ENCODE peak calls at places on chromosomes 16 and 17, in six cellular contexts. V is fibroblast of lung, S is mucosa of descending colon, E is mammary epithelial cell, I is BE2C, X is GM12864. P is an unnamed sample.

GRCh38 chr16:22419908-22420307 is 45.5 kb upstream of the CDR2 start:
- DNase-seq in V (no peak), S (no peak), E (no peak), I (no peak), X (no peak), P (no peak)

GRCh38 chr16:84423416-84423837 is 55.1 kb downstream of the ATP2C2 start:
- DNase-seq in V (peak; percentile 42), S (no peak), E (peak; percentile 48), I (no peak), X (peak; percentile 34), P (no peak)

GRCh38 chr16:76441886-76442285 is 164.7 kb downstream of the CNTNAP4 start:
- DNase-seq in V (no peak), S (no peak), E (no peak), I (no peak), X (no peak), P (no peak)

GRCh38 chr17:57938061-57938502 is 17.1 kb downstream of the CUEDC1 start:
- DNase-seq in V (no peak), S (no peak), E (no peak), I (no peak), X (no peak), P (no peak)

GRCh38 chr16:12086861-12087260 is 110.3 kb downstream of the SNX29 start:
- DNase-seq in V (peak; percentile 38), S (no peak), E (no peak), I (no peak), X (no peak), P (no peak)

GRCh38 chr17:10812674-10813073 is 8.8 kb upstream of the TMEM238L start:
- DNase-seq in V (no peak), S (peak; percentile 91), E (no peak), I (no peak), X (no peak), P (no peak)

GRCh38 chr17:75077490-75078096 is 10.2 kb upstream of the SLC16A5 start:
- DNase-seq in V (peak; percentile 51), S (no peak), E (no peak), I (no peak), X (no peak), P (peak; percentile 66)

GRCh38 chr17:44501866-44502265 is 1.3 kb downstream of the GPATCH8 start:
- DNase-seq in V (peak; percentile 16), S (no peak), E (peak; percentile 11), I (no peak), X (no peak), P (no peak)

GRCh38 chr16:3094289-3095027 is 4.6 kb downstream of the ZSCAN10 start:
- DNase-seq in V (no peak), S (no peak), E (peak; percentile 37), I (peak; percentile 48), X (no peak), P (no peak)

GRCh38 chr17:17018612-17019429 is 23.4 kb upstream of the MPRIP start:
- DNase-seq in V (no peak), S (peak; percentile 41), E (no peak), I (no peak), X (no peak), P (no peak)

GRCh38 chr17:49438439-49438861 is 23.8 kb upstream of the PHB1 start:
- DNase-seq in V (peak; percentile 12), S (no peak), E (no peak), I (no peak), X (no peak), P (no peak)

GRCh38 chr17:10048951-10049350 is 143.9 kb upstream of the RCVRN start:
- DNase-seq in V (no peak), S (no peak), E (no peak), I (no peak), X (no peak), P (no peak)

GRCh38 chr17:11948791-11949190 is 48.5 kb downstream of the ZNF18 start:
- DNase-seq in V (peak; percentile 89), S (no peak), E (peak; percentile 78), I (no peak), X (no peak), P (no peak)

GRCh38 chr17:30290696-30291570 is 811 bp downstream of the BLMH start:
- DNase-seq in V (peak; percentile 35), S (peak; percentile 68), E (peak; percentile 85), I (peak; percentile 39), X (no peak), P (no peak)

GRCh38 chr16:10322723-10323527 is 62.9 kb upstream of the ATF7IP2 start:
- DNase-seq in V (no peak), S (no peak), E (no peak), I (no peak), X (no peak), P (no peak)

GRCh38 chr16:80125677-80126076 is 415.1 kb upstream of the DYNLRB2 start:
- DNase-seq in V (peak; percentile 16), S (no peak), E (no peak), I (no peak), X (no peak), P (no peak)

GRCh38 chr17:6456321-6456720 is 12.1 kb downstream of the PIMREG start:
- DNase-seq in V (no peak), S (peak; percentile 59), E (no peak), I (no peak), X (no peak), P (no peak)

GRCh38 chr17:64236827-64237403 is 26.1 kb downstream of the TEX2 start:
- DNase-seq in V (peak; percentile 17), S (no peak), E (no peak), I (no peak), X (no peak), P (no peak)

GRCh38 chr17:44197107-44197506 is 2.6 kb downstream of the ATXN7L3 start:
- DNase-seq in V (no peak), S (no peak), E (no peak), I (no peak), X (no peak), P (no peak)

GRCh38 chr17:43070872-43071271 is 45.8 kb downstream of the RND2 start:
- DNase-seq in V (no peak), S (no peak), E (no peak), I (no peak), X (no peak), P (no peak)

GRCh38 chr17:35312790-35313711 is 60.4 kb downstream of the SLFN11 start:
- DNase-seq in V (peak; percentile 60), S (peak; percentile 46), E (peak; percentile 48), I (peak; percentile 33), X (peak; percentile 36), P (peak; percentile 67)

DNA sequence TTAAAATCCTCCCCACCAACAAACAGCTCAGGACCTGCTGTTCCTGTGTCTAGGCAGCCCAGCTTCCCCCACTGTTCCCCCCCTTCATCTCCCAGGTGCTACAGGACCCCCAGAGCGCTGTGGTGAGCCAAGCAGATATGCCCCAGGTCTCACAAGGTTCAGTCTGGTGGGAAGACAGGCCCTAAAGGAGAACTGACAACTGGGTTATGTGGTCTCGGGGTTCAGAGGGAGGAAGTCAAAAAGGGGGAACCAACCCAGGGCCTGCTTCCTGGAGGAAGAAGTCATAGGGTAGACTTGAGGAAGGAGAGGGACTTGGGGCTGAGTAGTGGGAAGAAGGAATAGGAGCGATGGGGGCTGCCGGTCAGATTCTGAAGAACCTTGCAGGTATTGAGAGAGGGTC is 2.6 kb downstream of the RIPOR1 start:
- DNase-seq in V (no peak), S (no peak), E (no peak), I (no peak), X (no peak), P (peak; percentile 82)
- TF ChIP-seq CTCF in V (no peak), S (no peak), E (no peak), I (no peak), X (no peak), P (no peak)

DNA sequence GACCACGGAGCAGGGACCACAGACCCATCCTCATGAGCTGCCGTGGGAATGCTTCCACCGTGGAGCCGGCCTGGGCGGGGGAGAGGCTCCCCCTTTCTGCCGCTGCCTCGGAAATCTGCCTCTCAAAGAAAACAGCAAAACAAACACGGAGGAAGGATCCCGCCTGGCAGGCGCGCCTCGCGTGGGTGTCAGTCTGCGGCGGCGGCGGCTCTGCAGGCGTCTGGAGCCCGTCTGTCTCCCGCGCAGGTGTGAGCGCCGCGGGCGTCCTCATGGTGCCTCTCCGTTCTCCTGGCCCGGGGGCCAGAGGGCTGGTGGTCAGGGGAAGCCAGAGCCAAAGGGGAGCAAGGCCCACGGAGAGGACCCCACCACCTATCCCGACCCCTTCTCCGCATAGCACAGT is 27.5 kb downstream of the GSE1 start:
- DNase-seq in V (no peak), S (no peak), E (no peak), I (no peak), X (no peak), P (no peak)
- TF ChIP-seq CTCF in V (no peak), S (no peak), E (no peak), I (no peak), X (no peak), P (no peak)

DNA sequence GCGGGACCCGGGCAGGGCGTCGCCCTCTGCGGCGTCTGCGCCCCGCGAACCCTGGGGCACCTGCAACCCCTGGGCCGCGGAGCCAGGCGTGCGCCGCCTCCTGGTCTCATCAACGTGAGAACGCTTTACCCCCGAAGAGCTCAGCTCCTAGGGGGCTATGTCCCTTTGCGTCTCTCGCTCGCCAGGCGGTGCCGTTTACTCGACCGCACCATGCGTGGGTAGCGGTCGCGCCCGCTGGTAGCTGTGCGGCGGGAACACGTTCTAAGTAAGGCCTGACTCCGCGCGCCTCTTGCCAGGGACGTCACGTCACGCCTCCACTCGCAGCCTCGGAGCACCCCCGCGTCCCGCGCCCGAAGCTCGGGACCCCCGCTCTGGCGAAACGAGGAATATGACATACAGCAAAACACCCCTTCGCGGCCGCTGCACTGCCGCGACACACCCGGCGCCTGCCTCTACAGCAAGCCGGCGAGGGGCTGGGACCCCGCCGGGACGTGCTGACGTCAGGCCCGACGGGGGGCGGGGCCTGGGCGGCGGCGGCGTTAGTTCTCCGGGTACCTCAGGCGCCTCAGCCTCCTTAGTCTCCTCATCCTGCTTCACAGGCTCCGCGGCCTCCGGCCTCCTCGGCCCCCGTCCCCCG is at the start of gene RAB11FIP3:
- DNase-seq in V (peak; percentile 79), S (peak; percentile 86), E (peak; percentile 67), I (peak; percentile 91), X (peak; percentile 42), P (no peak)
- TF ChIP-seq CTCF in V (peak; percentile 8), S (no peak), E (no peak), I (peak; percentile 35), X (peak; percentile 27), P (no peak)

GRCh38 chr17:68865584-68865983 is 89.6 kb downstream of the ABCA8 start:
- DNase-seq in V (no peak), S (no peak), E (no peak), I (no peak), X (no peak), P (no peak)

GRCh38 chr17:68861602-68862001 is 93.6 kb downstream of the ABCA8 start:
- DNase-seq in V (no peak), S (no peak), E (no peak), I (no peak), X (no peak), P (no peak)

GRCh38 chr17:68867759-68868516 is 87.3 kb downstream of the ABCA8 start:
- DNase-seq in V (no peak), S (no peak), E (no peak), I (no peak), X (no peak), P (no peak)

GRCh38 chr17:68860941-68861340 is 94.3 kb downstream of the ABCA8 start:
- DNase-seq in V (no peak), S (no peak), E (no peak), I (no peak), X (no peak), P (no peak)

DNA sequence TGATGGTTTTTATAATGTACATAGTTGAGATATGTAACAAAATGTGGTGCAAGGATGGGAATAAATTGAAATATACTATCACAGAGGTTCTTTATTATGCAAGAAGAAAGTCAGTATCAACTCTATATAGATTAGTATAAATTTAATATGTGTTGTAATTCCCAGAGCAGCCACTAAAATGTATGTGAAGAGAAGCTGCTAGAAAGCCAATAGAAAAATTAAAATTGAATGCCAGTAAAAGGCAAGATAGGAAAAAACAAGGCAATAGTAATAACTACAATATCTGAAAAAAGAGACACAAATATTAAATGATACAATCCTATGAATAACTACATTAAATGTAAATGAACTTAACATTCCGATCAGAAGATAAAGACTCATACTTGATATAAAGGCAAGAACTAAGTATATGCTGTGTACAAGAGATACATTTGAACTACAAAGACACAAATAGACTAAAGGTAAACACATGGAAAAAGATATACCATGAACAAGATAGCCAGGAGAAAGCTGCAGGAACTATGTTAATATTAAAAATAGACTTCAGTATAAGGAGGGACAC is 92.0 kb downstream of the ABCA8 start:
- DNase-seq in V (no peak), S (no peak), E (no peak), I (no peak), X (no peak), P (no peak)
- TF ChIP-seq CTCF in V (no peak), S (no peak), E (no peak), I (no peak), X (no peak), P (no peak)

P was measured in CD14-positive monocyte.